ENCODE peak calls at places on chromosomes 3 and 15, in four cellular contexts. One of them, this sample, is unnamed.

GRCh38 chr3:126546013-126546412 is 12.7 kb downstream of the C3orf22 start:
- DNase-seq in testis: no peak
- DNase-seq in Peyer's patch: peak; percentile 8
- DNase-seq in spleen: peak; percentile 63
- DNase-seq in this sample: no peak

GRCh38 chr3:136377499-136377898 is 127.4 kb downstream of the PCCB start:
- DNase-seq in spleen: no peak
- DNase-seq in testis: no peak
- DNase-seq in Peyer's patch: no peak
- DNase-seq in this sample: no peak

GRCh38 chr15:23690450-23690852 is 3.3 kb upstream of the NDN start:
- DNase-seq in Peyer's patch: peak; percentile 53
- DNase-seq in spleen: no peak
- DNase-seq in testis: peak; percentile 76
- DNase-seq in this sample: peak; percentile 79

GRCh38 chr15:75817151-75817935 is 25.9 kb upstream of the UBE2Q2 start:
- DNase-seq in spleen: no peak
- DNase-seq in Peyer's patch: no peak
- DNase-seq in testis: no peak
- DNase-seq in this sample: no peak

GRCh38 chr15:84911879-84912660 is 27.6 kb downstream of the SLC28A1 start:
- DNase-seq in spleen: no peak
- DNase-seq in testis: peak; percentile 89
- DNase-seq in Peyer's patch: peak; percentile 87
- DNase-seq in this sample: peak; percentile 94

GRCh38 chr15:40137011-40137906 is 23.6 kb upstream of the BUB1B start:
- DNase-seq in spleen: no peak
- DNase-seq in Peyer's patch: no peak
- DNase-seq in testis: no peak
- DNase-seq in this sample: no peak

GRCh38 chr3:34260991-34261365 is 462.5 kb downstream of the PDCD6IP start:
- DNase-seq in Peyer's patch: no peak
- DNase-seq in testis: no peak
- DNase-seq in spleen: no peak
- DNase-seq in this sample: no peak

GRCh38 chr3:184748219-184749135 is 36.6 kb upstream of the MAGEF1 start:
- DNase-seq in testis: no peak
- DNase-seq in spleen: peak; percentile 31
- DNase-seq in Peyer's patch: no peak
- DNase-seq in this sample: no peak

GRCh38 chr3:130395916-130396315 is 50.4 kb downstream of the COL6A5 start:
- DNase-seq in testis: no peak
- DNase-seq in Peyer's patch: no peak
- DNase-seq in spleen: no peak
- DNase-seq in this sample: peak; percentile 4

GRCh38 chr3:13657660-13658435 is 108.9 kb downstream of the FBLN2 start:
- DNase-seq in Peyer's patch: no peak
- DNase-seq in testis: peak; percentile 64
- DNase-seq in spleen: peak; percentile 81
- DNase-seq in this sample: peak; percentile 58

GRCh38 chr3:37287776-37288175 is 113.4 kb upstream of the LRRFIP2 start:
- DNase-seq in Peyer's patch: no peak
- DNase-seq in spleen: no peak
- DNase-seq in testis: no peak
- DNase-seq in this sample: no peak

GRCh38 chr3:10008588-10009344 is 17.5 kb upstream of the FANCD2 start:
- DNase-seq in spleen: peak; percentile 98
- DNase-seq in testis: peak; percentile 95
- DNase-seq in Peyer's patch: peak; percentile 96
- DNase-seq in this sample: peak; percentile 90

GRCh38 chr3:138043266-138044029 is 33.5 kb downstream of the CLDN18 start:
- DNase-seq in testis: no peak
- DNase-seq in spleen: no peak
- DNase-seq in Peyer's patch: no peak
- DNase-seq in this sample: no peak

GRCh38 chr15:61839541-61839940 is 220.7 kb downstream of the VPS13C start:
- DNase-seq in Peyer's patch: no peak
- DNase-seq in spleen: no peak
- DNase-seq in testis: no peak
- DNase-seq in this sample: no peak

GRCh38 chr15:33852094-33852493 is 116.2 kb upstream of the CHRM5 start:
- DNase-seq in Peyer's patch: no peak
- DNase-seq in testis: no peak
- DNase-seq in spleen: no peak
- DNase-seq in this sample: no peak

GRCh38 chr15:31511707-31512310 is 185.2 kb downstream of the KLF13 start:
- DNase-seq in testis: no peak
- DNase-seq in Peyer's patch: no peak
- DNase-seq in spleen: no peak
- DNase-seq in this sample: no peak

GRCh38 chr3:38136807-38137614 is at the start of gene ACAA1:
- DNase-seq in spleen: peak; percentile 100
- DNase-seq in testis: peak; percentile 100
- DNase-seq in Peyer's patch: peak; percentile 100
- DNase-seq in this sample: peak; percentile 100

GRCh38 chr3:139020868-139021234 is at the start of gene PRR23B:
- DNase-seq in testis: peak; percentile 64
- DNase-seq in Peyer's patch: no peak
- DNase-seq in spleen: no peak
- DNase-seq in this sample: no peak

GRCh38 chr15:74434260-74434915 is 630 bp upstream of the SEMA7A start:
- DNase-seq in spleen: no peak
- DNase-seq in Peyer's patch: no peak
- DNase-seq in testis: no peak
- DNase-seq in this sample: no peak

GRCh38 chr15:72889545-72889944 is 106.0 kb upstream of the ADPGK start:
- DNase-seq in spleen: no peak
- DNase-seq in Peyer's patch: no peak
- DNase-seq in testis: no peak
- DNase-seq in this sample: no peak

GRCh38 chr3:194396561-194396896 is 2.5 kb downstream of the GP5 start:
- DNase-seq in Peyer's patch: peak; percentile 45
- DNase-seq in testis: no peak
- DNase-seq in spleen: no peak
- DNase-seq in this sample: no peak

GRCh38 chr15:88649286-88649733 is 10.5 kb downstream of the ISG20 start:
- DNase-seq in testis: peak; percentile 46
- DNase-seq in spleen: peak; percentile 91
- DNase-seq in Peyer's patch: peak; percentile 89
- DNase-seq in this sample: no peak

GRCh38 chr15:34886134-34886533 is 83.4 kb downstream of the AQR start:
- DNase-seq in Peyer's patch: no peak
- DNase-seq in testis: no peak
- DNase-seq in spleen: no peak
- DNase-seq in this sample: no peak

GRCh38 chr3:41190509-41191284 is 8.6 kb upstream of the CTNNB1 start:
- DNase-seq in spleen: no peak
- DNase-seq in testis: no peak
- DNase-seq in Peyer's patch: no peak
- DNase-seq in this sample: no peak

GRCh38 chr15:35054380-35054779 is 30.7 kb downstream of the NANOGP8 start:
- DNase-seq in Peyer's patch: no peak
- DNase-seq in testis: no peak
- DNase-seq in spleen: no peak
- DNase-seq in this sample: no peak

GRCh38 chr3:25587526-25587925 is 77.2 kb downstream of the TOP2B start:
- DNase-seq in testis: no peak
- DNase-seq in Peyer's patch: no peak
- DNase-seq in spleen: no peak
- DNase-seq in this sample: no peak

GRCh38 chr3:193314161-193314560 is 64.4 kb downstream of the ATP13A5 start:
- DNase-seq in spleen: no peak
- DNase-seq in testis: no peak
- DNase-seq in Peyer's patch: no peak
- DNase-seq in this sample: no peak

DNA sequence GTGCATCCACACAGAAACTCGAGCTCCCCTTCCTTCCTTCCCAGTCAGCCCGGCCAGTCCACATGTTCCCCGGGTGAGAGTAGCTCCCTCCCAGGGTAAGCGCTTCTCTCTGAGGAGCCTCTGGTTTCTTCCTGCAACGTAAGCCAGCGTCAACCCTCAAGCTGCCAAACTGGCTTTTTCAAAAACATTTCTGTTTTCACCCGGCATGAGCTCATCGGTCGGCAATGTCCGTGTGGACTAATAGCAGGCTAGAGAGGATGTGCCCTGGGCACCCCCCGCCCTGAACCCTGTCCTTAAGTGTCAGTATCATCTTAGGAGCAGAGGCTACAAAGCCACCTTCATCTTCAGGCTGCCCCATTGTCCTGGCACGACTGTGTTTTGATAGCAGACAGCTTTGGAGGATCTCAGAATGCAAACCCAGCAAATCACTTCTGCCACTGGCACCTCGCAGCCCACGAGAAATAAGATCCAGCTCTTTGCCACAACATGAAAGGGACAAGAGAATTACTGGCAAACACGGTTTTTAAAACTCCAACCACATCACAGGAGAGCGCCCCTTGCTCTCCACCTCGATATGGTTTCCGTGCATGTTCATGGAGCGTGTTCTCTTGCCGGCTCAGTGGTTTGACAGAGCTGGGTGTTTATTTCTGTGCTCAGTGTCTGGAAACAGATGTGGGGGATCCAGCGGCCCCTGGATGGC is 9.9 kb downstream of the ALDH1A3 start:
- DNase-seq in Peyer's patch: peak; percentile 64
- DNase-seq in testis: peak; percentile 54
- DNase-seq in spleen: peak; percentile 51
- DNase-seq in this sample: peak; percentile 55
- TF ChIP-seq POLR2A in Peyer's patch: no peak
- TF ChIP-seq POLR2A in testis: no peak
- TF ChIP-seq POLR2A in spleen: no peak
- TF ChIP-seq POLR2A in this sample: no peak

DNA sequence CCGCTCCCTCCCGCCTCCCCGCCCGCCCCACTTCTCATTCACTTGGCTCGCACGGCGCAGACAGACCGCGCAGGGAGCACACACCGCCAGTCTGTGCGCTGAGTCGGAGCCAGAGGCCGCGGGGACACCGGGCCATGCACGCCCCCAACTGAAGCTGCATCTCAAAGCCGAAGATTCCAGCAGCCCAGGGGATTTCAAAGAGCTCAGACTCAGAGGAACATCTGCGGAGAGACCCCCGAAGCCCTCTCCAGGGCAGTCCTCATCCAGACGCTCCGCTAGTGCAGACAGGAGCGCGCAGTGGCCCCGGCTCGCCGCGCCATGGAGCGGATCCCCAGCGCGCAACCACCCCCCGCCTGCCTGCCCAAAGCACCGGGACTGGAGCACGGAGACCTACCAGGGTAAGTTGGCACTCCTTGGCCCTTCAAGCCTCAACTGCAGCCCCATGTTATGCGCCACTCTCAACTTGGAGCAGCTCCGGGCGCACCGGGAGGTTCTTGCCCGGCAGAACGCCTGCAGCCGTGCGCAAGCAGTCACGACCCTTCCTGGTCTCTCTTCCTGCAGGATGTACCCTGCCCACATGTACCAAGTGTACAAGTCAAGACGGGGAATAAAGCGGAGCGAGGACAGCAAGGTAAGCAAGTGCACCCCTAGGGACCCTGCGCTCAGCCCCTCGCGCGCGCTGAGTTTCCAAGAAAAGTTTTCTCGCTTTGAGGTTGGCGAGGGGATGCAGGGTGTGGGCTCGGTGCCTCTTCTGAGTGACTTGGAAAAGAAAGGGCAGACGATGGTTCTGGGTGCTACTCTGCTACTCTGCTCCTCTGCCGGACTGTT is at the start of gene BHLHE40:
- DNase-seq in spleen: peak; percentile 90
- DNase-seq in testis: no peak
- DNase-seq in Peyer's patch: peak; percentile 63
- DNase-seq in this sample: peak; percentile 47
- TF ChIP-seq POLR2A in spleen: peak; percentile 63
- TF ChIP-seq POLR2A in testis: no peak
- TF ChIP-seq POLR2A in Peyer's patch: peak; percentile 79
- TF ChIP-seq POLR2A in this sample: peak; percentile 95

DNA sequence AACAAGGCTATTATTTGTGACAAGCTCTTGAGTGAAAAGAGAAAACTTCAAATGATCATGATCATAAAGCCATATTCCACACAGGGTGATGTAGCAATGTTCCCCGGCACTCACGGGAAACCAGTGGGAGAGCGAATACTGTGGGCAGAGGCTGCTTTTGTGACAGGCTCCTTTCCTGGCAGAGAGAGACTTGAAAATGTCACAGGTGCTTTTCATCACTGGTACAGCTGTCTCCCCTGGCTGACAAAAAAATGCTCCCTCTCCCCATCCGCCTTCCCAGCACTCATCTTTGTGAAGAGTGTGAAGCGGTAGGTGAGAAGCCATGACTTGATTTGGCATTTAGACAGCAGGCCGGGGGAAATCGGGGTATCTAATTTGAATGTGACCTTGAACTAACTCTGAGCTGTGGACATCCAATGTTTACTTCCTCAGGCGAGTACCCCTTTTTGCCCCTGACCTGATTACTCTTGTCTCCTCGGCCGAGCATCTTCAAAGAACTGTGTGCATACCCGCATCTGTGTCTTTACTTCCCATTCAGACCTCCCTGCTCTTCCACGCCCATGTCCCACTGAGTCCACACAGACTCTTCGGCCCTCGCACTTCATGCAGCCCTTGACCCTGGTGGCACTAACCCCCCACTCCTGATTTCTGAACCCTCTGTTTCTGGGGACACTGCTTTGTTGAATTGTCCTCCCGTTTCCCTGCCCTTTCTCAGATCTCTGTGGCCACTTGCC is 23.2 kb downstream of the CA12 start:
- DNase-seq in Peyer's patch: no peak
- DNase-seq in spleen: no peak
- DNase-seq in testis: no peak
- DNase-seq in this sample: no peak
- TF ChIP-seq POLR2A in Peyer's patch: no peak
- TF ChIP-seq POLR2A in spleen: no peak
- TF ChIP-seq POLR2A in testis: no peak
- TF ChIP-seq POLR2A in this sample: no peak

DNA sequence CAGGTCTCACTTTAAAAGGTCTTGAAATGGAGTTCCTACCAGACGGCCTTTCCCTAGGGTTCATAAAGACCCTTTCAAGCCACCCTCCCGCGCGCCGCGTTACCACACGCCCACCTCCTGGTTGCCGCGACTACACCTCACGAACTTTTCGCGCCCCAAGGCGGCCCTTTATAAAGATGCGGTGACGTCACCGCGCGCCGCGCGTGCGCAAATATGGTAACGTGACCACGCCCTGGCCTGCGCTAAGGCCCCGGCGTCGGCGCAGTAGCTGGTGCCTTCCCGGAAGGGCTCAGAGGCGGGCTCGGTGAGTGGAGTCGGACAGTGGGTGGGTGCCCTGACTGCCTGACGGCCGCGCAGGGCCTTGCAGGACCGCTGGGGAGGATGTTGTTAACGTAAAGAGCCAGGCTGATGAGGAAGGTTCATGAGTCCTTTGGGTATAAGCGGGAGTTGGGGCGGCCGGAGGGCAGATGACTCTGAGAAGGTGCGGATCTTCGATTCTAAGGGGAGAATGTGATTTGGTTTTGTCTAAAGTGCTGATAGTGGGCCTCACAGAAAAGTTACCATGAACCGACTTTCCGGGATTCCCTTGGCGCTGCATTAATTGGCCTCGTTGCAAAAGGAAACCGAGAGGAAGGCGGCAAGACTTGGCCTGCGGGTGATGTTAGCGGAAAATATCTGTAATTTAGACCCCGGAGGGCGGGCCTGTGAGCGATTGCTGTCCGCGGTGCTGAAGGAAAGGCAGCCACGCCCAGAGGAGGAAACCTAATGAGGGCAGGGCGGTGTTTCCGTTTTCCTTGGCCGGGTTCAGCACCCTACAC is 54.4 kb downstream of the FEZF2 start:
- DNase-seq in testis: peak; percentile 94
- DNase-seq in Peyer's patch: peak; percentile 79
- DNase-seq in spleen: peak; percentile 88
- DNase-seq in this sample: peak; percentile 89
- TF ChIP-seq POLR2A in testis: no peak
- TF ChIP-seq POLR2A in Peyer's patch: no peak
- TF ChIP-seq POLR2A in spleen: no peak
- TF ChIP-seq POLR2A in this sample: peak; percentile 75

This sample was measured in body of pancreas.